ENCODE peak calls at places on chromosomes 7 and 10, in six cellular contexts. U is neural progenitor cell, Y is PC-3, K is GM23248, O is HCT116, B is SK-N-SH. F is an unnamed sample.

GRCh38 chr7:23486002-23486773 is 15.9 kb upstream of the IGF2BP3 start:
- DNase-seq in K (no peak), Y (no peak), O (no peak), B (no peak), U (no peak), F (no peak)

GRCh38 chr10:26436848-26437247 is 1.3 kb upstream of the APBB1IP start:
- DNase-seq in U (no peak), K (no peak), O (no peak), Y (no peak), B (no peak), F (no peak)

GRCh38 chr10:94083662-94084323 is 90.1 kb downstream of the PLCE1 start:
- DNase-seq in B (no peak), K (no peak), Y (no peak), U (no peak), O (no peak), F (no peak)

GRCh38 chr10:541750-542371 is 147.6 kb downstream of the DIP2C start:
- DNase-seq in O (no peak), K (no peak), U (no peak), B (no peak), Y (no peak), F (no peak)

GRCh38 chr7:106001196-106001595 is 38.1 kb downstream of the CDHR3 start:
- DNase-seq in O (no peak), U (no peak), Y (no peak), B (no peak), K (no peak), F (no peak)

GRCh38 chr10:35388682-35389081 is 52.4 kb downstream of the CCNY start:
- DNase-seq in K (no peak), B (no peak), O (no peak), Y (no peak), U (no peak), F (no peak)

GRCh38 chr10:73058057-73058591 is 38.5 kb downstream of the P4HA1 start:
- DNase-seq in Y (no peak), O (no peak), K (no peak), B (no peak), U (no peak), F (no peak)

GRCh38 chr10:121774813-121775212 is 153.0 kb downstream of the ATE1 start:
- DNase-seq in Y (no peak), K (peak), U (no peak), B (no peak), O (no peak), F (no peak)

GRCh38 chr7:2487586-2488271 is 11.5 kb upstream of the GRIFIN start:
- DNase-seq in B (no peak), Y (no peak), K (no peak), U (no peak), O (no peak), F (no peak)

GRCh38 chr7:110541962-110542361 is 549.0 kb upstream of the LRRN3 start:
- DNase-seq in Y (peak), O (no peak), K (no peak), B (no peak), U (no peak), F (no peak)

GRCh38 chr7:128017880-128018845 is 13.1 kb downstream of the LRRC4 start:
- DNase-seq in U (no peak), Y (peak), O (no peak), B (peak), K (peak), F (no peak)

GRCh38 chr7:2029211-2029905 is 203.4 kb downstream of the MAD1L1 start:
- DNase-seq in Y (no peak), O (no peak), B (no peak), U (no peak), K (no peak), F (no peak)

GRCh38 chr7:105876964-105877601 is 684 bp upstream of the ATXN7L1 start:
- DNase-seq in O (peak), Y (peak), K (peak), B (peak), U (peak), F (no peak)

GRCh38 chr7:26376208-26376917 is 84.7 kb downstream of the SNX10 start:
- DNase-seq in K (peak), O (no peak), U (peak), Y (no peak), B (peak), F (peak)

GRCh38 chr10:102150970-102151773 is 1.0 kb upstream of the NOLC1 start:
- DNase-seq in O (no peak), B (no peak), Y (peak), U (no peak), K (peak), F (no peak)

GRCh38 chr10:88064608-88065383 is 201.4 kb downstream of the PTEN start:
- DNase-seq in U (no peak), B (peak), Y (no peak), K (peak), O (no peak), F (peak)

GRCh38 chr10:24889636-24890035 is 62.8 kb downstream of the PRTFDC1 start:
- DNase-seq in O (no peak), U (no peak), Y (peak), K (peak), B (no peak), F (no peak)

GRCh38 chr7:116089293-116089692 is 58.7 kb upstream of the TFEC start:
- DNase-seq in O (no peak), B (no peak), U (no peak), K (peak), Y (peak), F (no peak)

GRCh38 chr10:27030060-27030459 is 70.2 kb downstream of the ANKRD26 start:
- DNase-seq in B (no peak), K (no peak), Y (no peak), O (no peak), U (no peak), F (no peak)

GRCh38 chr10:30581779-30582380 is 47.7 kb downstream of the LYZL2 start:
- DNase-seq in U (peak), K (peak), O (peak), Y (peak), B (peak), F (no peak)

GRCh38 chr10:4835494-4835918 is 9.5 kb downstream of the AKR1E2 start:
- DNase-seq in Y (no peak), B (no peak), K (no peak), U (no peak), O (no peak), F (no peak)

GRCh38 chr7:964401-965231 is 10.1 kb upstream of the ADAP1 start:
- DNase-seq in O (no peak), K (peak), Y (peak), U (peak), B (peak), F (peak)

GRCh38 chr10:11036424-11037011 is 18.8 kb downstream of the CELF2 start:
- DNase-seq in O (no peak), U (peak), Y (peak), B (peak), K (peak), F (no peak)

GRCh38 chr10:89224697-89225443 is 17.8 kb upstream of the CH25H start:
- DNase-seq in K (peak), O (no peak), B (no peak), U (peak), Y (no peak), F (no peak)

GRCh38 chr10:73991846-73992245 is 6.1 kb upstream of the VCL start:
- DNase-seq in B (no peak), U (no peak), K (no peak), O (no peak), Y (no peak), F (peak)

GRCh38 chr10:110483633-110484032 is 14.1 kb upstream of the DUSP5 start:
- DNase-seq in K (no peak), B (no peak), O (no peak), U (no peak), Y (no peak), F (no peak)

GRCh38 chr7:115229401-115230083 is 307.6 kb downstream of the MDFIC start:
- DNase-seq in O (no peak), U (no peak), B (no peak), K (no peak), Y (no peak), F (peak)

DNA sequence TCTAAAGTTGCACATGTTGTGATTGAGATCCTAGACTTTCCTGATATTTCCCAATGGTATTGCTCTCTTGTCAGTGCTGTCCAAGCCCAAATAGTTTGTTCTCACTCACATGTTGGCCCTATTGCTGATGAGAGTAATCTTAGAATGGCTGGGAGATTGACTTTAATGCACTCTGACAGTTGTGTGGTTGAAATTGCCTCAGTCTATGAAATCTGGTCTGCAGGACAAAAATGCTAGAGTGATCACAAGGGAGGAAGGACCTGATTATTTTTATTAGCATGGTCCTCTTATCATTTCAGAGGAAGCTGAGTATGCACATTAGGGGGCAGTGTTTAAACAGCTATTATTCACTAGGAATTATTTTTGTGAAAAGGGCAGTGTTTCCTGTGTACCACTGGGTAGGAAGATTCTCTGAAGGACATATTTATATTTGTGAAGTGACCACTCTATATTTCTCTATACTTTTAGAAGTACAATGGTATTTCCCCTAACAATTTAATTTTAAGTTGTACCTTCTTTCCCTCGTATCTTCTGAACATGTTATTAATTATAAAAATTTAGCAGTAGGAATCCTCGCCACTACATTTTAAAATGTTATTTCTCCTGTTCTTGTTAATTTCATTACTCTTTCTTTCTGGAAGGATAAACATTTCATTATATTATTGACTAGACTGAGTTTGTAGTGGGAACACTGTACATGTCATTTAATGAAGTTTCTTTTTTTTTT is 64.4 kb downstream of the SUGCT start:
- DNase-seq in Y (peak), O (no peak), B (peak), U (peak), K (peak), F (peak)
- H3K9ac ChIP-seq in Y (no peak), O (no peak), B (peak), U (no peak), K (peak), F (no peak)

DNA sequence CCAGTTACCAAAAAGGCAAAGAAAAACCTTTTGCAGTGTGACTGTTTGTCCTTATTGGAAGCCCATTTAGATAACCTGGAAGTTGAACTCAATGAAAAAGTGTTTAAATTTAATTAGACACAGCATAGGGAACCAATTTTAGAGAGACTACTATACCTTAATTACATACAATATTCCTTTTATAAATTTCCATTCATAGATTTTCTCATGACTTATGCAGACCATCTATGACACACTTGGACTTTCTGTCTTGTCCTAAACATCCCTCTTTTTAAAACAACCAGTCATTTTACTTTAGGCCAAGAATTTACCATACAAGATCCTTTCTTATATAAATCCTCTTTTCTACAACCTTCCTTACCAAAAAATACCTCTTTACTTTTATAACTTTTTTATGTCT is 61.6 kb downstream of the MTURN start:
- DNase-seq in Y (no peak), K (no peak), O (no peak), B (no peak), U (no peak), F (no peak)
- TF ChIP-seq EZH2phosphoT487 in Y (no peak), K (no peak), O (no peak), B (no peak), U (no peak), F (no peak)

GRCh38 chr10:84478679-84479078 is 150.3 kb downstream of the CCSER2 start:
- DNase-seq in B (no peak), U (no peak), K (no peak), O (no peak), Y (no peak), F (no peak)

GRCh38 chr10:84477370-84477769 is 149.0 kb downstream of the CCSER2 start:
- DNase-seq in U (no peak), Y (no peak), K (no peak), B (no peak), O (no peak), F (no peak)

DNA sequence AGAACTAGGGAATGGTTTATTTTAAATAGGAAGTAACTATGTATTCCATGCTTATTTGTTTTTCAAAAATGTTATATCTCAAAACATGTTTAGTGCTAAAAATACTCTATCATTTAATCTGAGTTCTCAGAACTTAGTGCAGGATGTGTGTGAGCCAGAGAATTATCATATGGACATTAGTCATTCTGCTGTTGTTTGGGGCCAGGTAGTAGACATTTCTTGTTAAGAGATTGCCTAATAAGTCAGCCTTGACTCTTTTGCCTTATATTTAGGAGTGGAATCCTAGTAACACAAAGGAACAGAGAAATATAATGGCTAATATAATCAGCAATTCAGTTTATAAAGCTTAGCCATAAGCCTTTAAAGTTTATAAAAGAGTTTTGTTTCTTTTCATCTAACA is 149.8 kb downstream of the CCSER2 start:
- DNase-seq in K (peak), Y (no peak), O (no peak), B (no peak), U (no peak), F (no peak)
- H3K9ac ChIP-seq in K (no peak), Y (no peak), O (no peak), B (no peak), U (no peak), F (no peak)

GRCh38 chr7:157488966-157489365 is 152.2 kb downstream of the DNAJB6 start:
- DNase-seq in K (no peak), O (no peak), U (no peak), Y (no peak), B (no peak), F (no peak)

GRCh38 chr7:157493017-157493416 is 156.2 kb downstream of the DNAJB6 start:
- DNase-seq in B (no peak), O (no peak), K (no peak), U (no peak), Y (peak), F (no peak)

GRCh38 chr7:157488326-157488725 is 151.5 kb downstream of the DNAJB6 start:
- DNase-seq in Y (peak), U (no peak), K (no peak), O (no peak), B (no peak), F (no peak)

GRCh38 chr7:157487046-157487770 is 150.4 kb downstream of the DNAJB6 start:
- DNase-seq in K (no peak), O (no peak), B (no peak), U (no peak), Y (no peak), F (no peak)

GRCh38 chr7:157490465-157490912 is 153.7 kb downstream of the DNAJB6 start:
- DNase-seq in K (peak), Y (peak), O (peak), B (no peak), U (no peak), F (no peak)
- TF ChIP-seq EZH2phosphoT487 in K (no peak), Y (no peak), O (no peak), B (no peak), U (no peak), F (no peak)

GRCh38 chr10:22463255-22463654 is 118.0 kb downstream of the SPAG6 start:
- DNase-seq in U (no peak), K (no peak), Y (no peak), B (no peak), O (no peak), F (no peak)
- H3K9ac ChIP-seq in U (no peak), K (no peak), Y (no peak), B (no peak), O (no peak), F (no peak)

DNA sequence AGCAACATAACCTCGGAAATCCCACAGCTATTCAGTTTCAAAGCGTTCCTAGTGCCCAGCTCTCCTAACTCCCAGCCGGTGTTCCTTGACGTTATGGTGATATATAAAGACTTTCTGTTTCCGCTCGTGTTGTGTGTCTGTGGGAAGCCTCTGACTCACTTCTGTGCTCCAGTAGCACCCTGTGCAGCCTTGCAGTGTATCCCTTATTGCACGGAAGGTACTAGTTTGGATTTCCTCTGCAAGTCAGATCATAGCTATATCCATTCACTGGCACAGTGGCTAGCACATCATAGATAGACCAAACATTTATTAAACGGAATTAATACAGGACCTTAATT is 584 bp downstream of the ASAH2B start:
- DNase-seq in K (peak), Y (peak), O (no peak), U (peak), B (no peak), F (peak)
- TF ChIP-seq EZH2phosphoT487 in K (no peak), Y (no peak), O (no peak), U (no peak), B (no peak), F (no peak)

DNA sequence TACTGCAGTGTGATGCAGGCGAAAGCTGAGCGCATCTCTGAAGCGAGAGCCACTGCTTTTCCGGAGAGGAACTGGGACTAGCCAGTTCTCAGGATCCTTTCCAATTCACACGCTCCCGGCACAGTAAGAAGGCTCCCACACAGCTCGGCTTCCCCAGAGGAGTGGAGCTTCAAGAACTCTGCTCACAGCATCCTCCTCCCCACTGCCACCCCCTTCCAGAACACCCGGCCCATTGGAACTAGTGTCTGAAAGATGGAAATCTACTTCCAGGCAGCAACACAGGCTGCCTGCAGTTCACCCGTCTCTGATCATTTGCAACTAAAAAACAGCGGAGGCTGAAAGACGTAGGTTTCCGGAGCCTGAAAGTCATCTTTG is at the start of gene DGKB:
- DNase-seq in O (no peak), U (peak), Y (no peak), K (peak), B (peak), F (no peak)
- H3K9ac ChIP-seq in O (no peak), U (no peak), Y (no peak), K (peak), B (peak), F (no peak)

F was measured in MM.1S.